ENCODE peak calls at places on chromosomes 7 and 10, in seven cellular contexts. D is neuronal stem cell, V is IMR-90, Q is keratinocyte, S is MM.1S, O is hepatocyte, H is osteoblast. T is an unnamed sample. For H3K4me1, the result is how much of the 10 kb centered on the place peaks cover.

GRCh38 chr7:74579800-74580685 is 77.5 kb upstream of the GTF2I start:
- DNase-seq in D (no peak), V (peak), Q (no peak), S (no peak), O (peak), H (peak), T (no peak)

GRCh38 chr7:45215611-45216062 is 58.0 kb downstream of the RAMP3 start:
- DNase-seq in D (no peak), V (no peak), Q (no peak), S (no peak), O (no peak), H (no peak), T (no peak)

GRCh38 chr7:100509213-100509612 is 25.5 kb downstream of the NYAP1 start:
- DNase-seq in D (no peak), V (peak), Q (peak), S (no peak), O (peak), H (peak), T (no peak)

GRCh38 chr10:119139464-119140067 is 25.9 kb downstream of the SFXN4 start:
- DNase-seq in D (peak), V (peak), Q (no peak), S (no peak), O (no peak), H (no peak), T (peak)

GRCh38 chr7:129169171-129169643 is 19.2 kb upstream of the SMO start:
- DNase-seq in D (peak), V (no peak), Q (no peak), S (no peak), O (peak), H (peak), T (peak)

GRCh38 chr10:107994621-107995274 is 830.2 kb upstream of the SORCS1 start:
- DNase-seq in D (no peak), V (no peak), Q (no peak), S (no peak), O (peak), H (no peak), T (no peak)

GRCh38 chr10:116444527-116445142 is 17.0 kb downstream of the PNLIPRP3 start:
- DNase-seq in D (peak), V (peak), Q (no peak), S (peak), O (peak), H (no peak), T (peak)

GRCh38 chr10:29692121-29692539 is 57.4 kb upstream of the SVIL start:
- DNase-seq in D (no peak), V (peak), Q (peak), S (no peak), O (no peak), H (peak), T (no peak)

GRCh38 chr7:134448359-134449229 is 10.3 kb downstream of the AKR1B1 start:
- DNase-seq in D (no peak), V (peak), Q (no peak), S (no peak), O (no peak), H (peak), T (no peak)

GRCh38 chr7:104805449-104806317 is 208.3 kb upstream of the KMT2E start:
- DNase-seq in D (no peak), V (no peak), Q (no peak), S (no peak), O (no peak), H (no peak), T (no peak)

GRCh38 chr7:103765891-103766290 is 223.6 kb downstream of the RELN start:
- DNase-seq in D (peak), V (peak), Q (no peak), S (no peak), O (no peak), H (no peak), T (no peak)

GRCh38 chr7:133941496-133941895 is 185.6 kb upstream of the LRGUK start:
- DNase-seq in D (no peak), V (peak), Q (no peak), S (no peak), O (no peak), H (no peak), T (no peak)

GRCh38 chr10:28858641-28859040 is 181.3 kb downstream of the BAMBI start:
- DNase-seq in D (no peak), V (no peak), Q (no peak), S (no peak), O (no peak), H (no peak), T (no peak)

GRCh38 chr7:72577107-72577506 is 165.0 kb upstream of the CALN1 start:
- DNase-seq in D (no peak), V (no peak), Q (no peak), S (no peak), O (no peak), H (peak), T (no peak)

GRCh38 chr7:75888464-75889222 is 9.8 kb downstream of the RHBDD2 start:
- DNase-seq in D (no peak), V (no peak), Q (no peak), S (no peak), O (no peak), H (no peak), T (no peak)

GRCh38 chr10:3749597-3750351 is 35.2 kb downstream of the KLF6 start:
- DNase-seq in D (no peak), V (peak), Q (no peak), S (no peak), O (peak), H (no peak), T (no peak)

GRCh38 chr7:115340828-115341227 is 418.9 kb downstream of the MDFIC start:
- DNase-seq in D (no peak), V (peak), Q (peak), S (no peak), O (no peak), H (peak), T (no peak)

GRCh38 chr10:46520381-46520780 is 36.1 kb downstream of the GPRIN2 start:
- DNase-seq in D (no peak), V (no peak), Q (no peak), S (no peak), O (no peak), H (no peak), T (no peak)

GRCh38 chr7:78828317-78828716 is 625.1 kb downstream of the MAGI2 start:
- DNase-seq in D (no peak), V (peak), Q (no peak), S (no peak), O (no peak), H (no peak), T (no peak)

GRCh38 chr10:130138479-130138866 is 2.3 kb downstream of the GLRX3 start:
- DNase-seq in D (no peak), V (peak), Q (peak), S (no peak), O (peak), H (peak), T (no peak)

GRCh38 chr7:22670422-22670815 is 56.6 kb upstream of the IL6 start:
- DNase-seq in D (no peak), V (no peak), Q (no peak), S (no peak), O (no peak), H (no peak), T (no peak)

GRCh38 chr7:106415433-106415832 is 130.7 kb upstream of the NAMPT start:
- DNase-seq in D (no peak), V (peak), Q (no peak), S (no peak), O (no peak), H (peak), T (no peak)

DNA sequence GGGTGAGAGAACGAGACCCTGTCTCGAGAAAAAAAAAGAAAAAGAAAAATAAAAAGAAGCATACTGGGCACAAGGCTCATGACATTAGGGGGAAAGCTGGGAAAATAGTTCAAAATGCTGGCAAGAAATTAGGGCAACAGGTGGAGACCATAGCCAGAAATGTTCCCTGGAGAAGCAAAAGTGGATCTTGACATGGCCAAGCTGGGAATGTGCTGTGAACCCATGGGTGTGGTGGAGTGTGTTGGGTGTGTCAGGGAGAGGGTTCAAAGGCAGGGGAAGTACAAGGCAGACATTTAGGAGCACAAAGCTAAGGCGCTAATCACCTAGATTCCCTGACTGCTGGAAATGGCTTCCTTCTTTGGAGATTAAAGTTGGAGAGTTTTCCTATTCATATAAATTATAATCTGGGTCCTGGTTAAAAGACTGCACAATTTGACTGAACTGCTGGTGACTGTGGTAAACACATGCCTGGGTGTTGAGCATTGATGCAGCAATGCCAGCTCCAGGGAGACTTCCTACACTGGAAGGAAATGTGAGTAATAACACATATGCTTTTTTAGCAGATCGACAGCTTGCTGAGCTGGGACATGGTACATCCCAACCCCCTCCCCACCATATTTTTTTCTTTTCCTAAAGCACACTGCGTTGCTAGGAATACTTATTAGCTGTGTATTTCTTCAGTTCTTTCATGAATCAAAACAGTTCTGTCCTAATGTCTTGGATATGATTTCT is 70.1 kb upstream of the ARHGAP21 start:
- DNase-seq in D (no peak), V (peak), Q (no peak), S (no peak), O (no peak), H (peak), T (no peak)
- H3K4me2 ChIP-seq in D (no peak), V (no peak), Q (no peak), S (no peak), O (no peak), H (no peak), T (no peak)

GRCh38 chr10:6737080-6737641 is 157.1 kb upstream of the PRKCQ start:
- DNase-seq in D (no peak), V (peak), Q (peak), S (no peak), O (no peak), H (no peak), T (no peak)
- H3K4me1 ChIP-seq in D (under half), V (under half), Q (under half), S (under half), O (under half), H (under half), T (under half)

GRCh38 chr7:37116043-37116701 is 332.5 kb downstream of the ELMO1 start:
- DNase-seq in D (no peak), V (no peak), Q (no peak), S (no peak), O (no peak), H (no peak), T (no peak)

GRCh38 chr7:37113661-37114355 is 334.9 kb downstream of the ELMO1 start:
- DNase-seq in D (no peak), V (no peak), Q (no peak), S (no peak), O (no peak), H (no peak), T (no peak)

GRCh38 chr7:37119296-37119695 is 329.4 kb downstream of the ELMO1 start:
- DNase-seq in D (no peak), V (no peak), Q (no peak), S (no peak), O (no peak), H (no peak), T (no peak)

GRCh38 chr7:37117261-37117660 is 331.4 kb downstream of the ELMO1 start:
- DNase-seq in D (peak), V (no peak), Q (no peak), S (no peak), O (no peak), H (no peak), T (no peak)

GRCh38 chr7:37118029-37118428 is 330.6 kb downstream of the ELMO1 start:
- DNase-seq in D (no peak), V (no peak), Q (no peak), S (no peak), O (no peak), H (no peak), T (no peak)
- H2AFZ ChIP-seq in D (no peak), V (no peak), Q (no peak), S (no peak), O (no peak), H (no peak), T (no peak)

DNA sequence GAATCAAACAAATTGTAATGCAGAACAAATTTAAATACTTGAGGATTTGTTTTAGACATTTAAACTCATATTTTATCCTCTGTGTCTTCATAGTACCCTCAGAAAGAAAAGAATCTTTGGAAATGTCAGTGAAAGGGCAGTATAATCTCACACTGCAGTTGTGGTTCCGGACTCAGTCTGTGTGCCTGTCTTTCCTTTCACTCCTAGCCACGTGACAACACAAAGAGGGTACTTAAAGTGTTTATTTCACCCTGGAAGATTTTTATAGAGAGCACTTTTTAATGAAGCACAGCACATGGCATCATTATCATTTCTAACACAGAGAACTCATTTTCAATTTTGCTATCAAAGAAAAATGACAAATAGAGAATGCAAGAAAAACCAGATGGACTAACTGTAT is 65.6 kb downstream of the AUTS2 start:
- DNase-seq in D (no peak), V (no peak), Q (no peak), S (no peak), O (no peak), H (no peak), T (no peak)
- H3K4me2 ChIP-seq in D (no peak), V (no peak), Q (no peak), S (no peak), O (no peak), H (no peak), T (no peak)

DNA sequence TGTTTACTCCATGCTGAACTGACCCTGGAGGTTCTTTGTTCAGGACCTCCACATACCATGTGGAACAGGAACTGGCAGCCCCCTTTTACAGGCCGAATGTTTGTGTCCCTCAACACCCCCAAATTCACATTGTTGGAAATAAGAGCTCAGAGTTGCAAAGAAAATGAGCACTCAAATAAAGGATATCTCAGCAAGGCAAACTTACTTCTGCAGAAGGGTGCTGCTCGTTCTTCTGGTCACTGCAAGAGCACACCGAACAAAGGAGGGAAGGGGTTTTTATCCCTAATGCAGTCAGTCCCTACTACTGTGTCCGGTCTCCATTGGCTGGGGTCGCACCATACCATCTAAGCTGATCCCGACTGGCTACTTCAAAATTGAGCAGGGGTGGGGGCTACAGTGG is 68.1 kb downstream of the PYROXD2 start:
- DNase-seq in D (no peak), V (no peak), Q (no peak), S (no peak), O (no peak), H (no peak), T (no peak)
- H3K4me1 ChIP-seq in D (under half), V (under half), Q (under half), S (under half), O (under half), H (under half), T (under half)

GRCh38 chr10:77963901-77964300 is 37.3 kb upstream of the DLG5 start:
- DNase-seq in D (no peak), V (no peak), Q (no peak), S (no peak), O (no peak), H (no peak), T (no peak)
- H2AFZ ChIP-seq in D (no peak), V (no peak), Q (no peak), S (no peak), O (no peak), H (no peak), T (no peak)

GRCh38 chr10:69446229-69446628 is 5.0 kb upstream of the TSPAN15 start:
- DNase-seq in D (no peak), V (no peak), Q (no peak), S (no peak), O (no peak), H (no peak), T (no peak)
- H3K4me2 ChIP-seq in D (no peak), V (no peak), Q (peak), S (no peak), O (peak), H (peak), T (no peak)

GRCh38 chr10:43401627-43402026 is 7.4 kb downstream of the HNRNPF start:
- DNase-seq in D (no peak), V (no peak), Q (no peak), S (no peak), O (no peak), H (peak), T (no peak)

GRCh38 chr10:43402176-43402575 is 6.8 kb downstream of the HNRNPF start:
- DNase-seq in D (no peak), V (no peak), Q (no peak), S (peak), O (no peak), H (no peak), T (no peak)

GRCh38 chr10:43398939-43399871 is 9.8 kb downstream of the HNRNPF start:
- DNase-seq in D (no peak), V (peak), Q (no peak), S (no peak), O (no peak), H (peak), T (peak)

GRCh38 chr10:43396928-43397624 is 11.9 kb downstream of the HNRNPF start:
- DNase-seq in D (peak), V (peak), Q (no peak), S (peak), O (peak), H (peak), T (peak)

DNA sequence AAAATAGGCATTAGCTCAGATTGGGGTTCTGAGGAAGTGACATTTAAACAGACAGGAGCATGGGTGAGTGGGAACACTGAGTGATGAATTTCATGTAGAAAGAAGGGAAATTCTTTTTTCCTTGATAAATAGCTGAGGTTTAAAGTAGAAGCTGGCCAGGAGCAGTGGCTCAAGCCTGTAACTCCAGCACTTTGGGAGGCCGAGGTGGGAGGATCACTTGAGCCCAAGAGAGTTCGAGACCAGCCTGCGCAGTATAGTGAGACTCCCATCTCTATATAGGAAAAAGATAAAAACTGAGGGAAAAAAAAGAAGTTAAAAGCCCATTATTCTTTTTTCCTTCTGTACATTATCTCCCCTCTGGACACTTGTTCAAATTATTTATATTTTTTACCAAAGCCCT is 9.1 kb downstream of the HNRNPF start:
- DNase-seq in D (no peak), V (no peak), Q (no peak), S (no peak), O (no peak), H (no peak), T (no peak)
- H3K4me1 ChIP-seq in D (under half), V (under half), Q (half or more), S (half or more), O (half or more), H (half or more), T (half or more)